ENCODE peak calls at places on chromosomes 7 and 10, in four cellular contexts. Z, W, U and B are unnamed samples.

GRCh38 chr7:84744388-84744787 is 442.5 kb downstream of the SEMA3D start:
- DNase-seq in Z (no peak), W (peak; percentile 63), U (no peak), B (no peak)

GRCh38 chr7:130350945-130351663 is 6.5 kb downstream of the CPA5 start:
- DNase-seq in U (no peak), W (peak; percentile 57), Z (no peak), B (no peak)

GRCh38 chr7:128030999-128031681 is at the start of gene LRRC4:
- DNase-seq in Z (no peak), U (peak; percentile 74), W (peak; percentile 59), B (no peak)

GRCh38 chr7:127678330-127678729 is 26.3 kb downstream of the SND1 start:
- DNase-seq in U (no peak), Z (no peak), W (no peak), B (no peak)

GRCh38 chr7:22137466-22137865 is 191.8 kb upstream of the CDCA7L start:
- DNase-seq in U (no peak), W (peak; percentile 84), Z (peak; percentile 28), B (no peak)

GRCh38 chr7:5270788-5271187 is 12.0 kb upstream of the SLC29A4 start:
- DNase-seq in W (no peak), Z (no peak), U (no peak), B (peak; percentile 75)

GRCh38 chr7:71518880-71519279 is 386.9 kb downstream of the GALNT17 start:
- DNase-seq in Z (no peak), W (no peak), U (no peak), B (no peak)

GRCh38 chr10:111034598-111035310 is 42.1 kb upstream of the ADRA2A start:
- DNase-seq in W (peak; percentile 39), Z (peak; percentile 14), U (no peak), B (no peak)

GRCh38 chr10:91163269-91163708 is 57.2 kb upstream of the PCGF5 start:
- DNase-seq in U (peak; percentile 72), W (peak; percentile 54), Z (no peak), B (no peak)

GRCh38 chr7:88759216-88759955 is at the start of gene ZNF804B:
- DNase-seq in U (peak; percentile 34), Z (no peak), W (no peak), B (no peak)

GRCh38 chr10:49667991-49668390 is 11.5 kb upstream of the C10orf53 start:
- DNase-seq in Z (no peak), U (no peak), W (no peak), B (no peak)

GRCh38 chr10:61320257-61320587 is 133.0 kb downstream of the TMEM26 start:
- DNase-seq in Z (no peak), W (no peak), U (no peak), B (no peak)

GRCh38 chr10:43360086-43360485 is 11.3 kb upstream of the FXYD4 start:
- DNase-seq in U (no peak), W (no peak), Z (no peak), B (no peak)
- H3K4me3 ChIP-seq in U (no peak overlapping the region), W (no peak overlapping the region), Z (no peak overlapping the region), B (no peak overlapping the region)

GRCh38 chr10:5691786-5692185 is 7.1 kb downstream of the TASOR2 start:
- DNase-seq in U (no peak), W (no peak), Z (no peak), B (no peak)
- H3K4me3 ChIP-seq in U (no peak overlapping the region), W (no peak overlapping the region), Z (no peak overlapping the region), B (no peak overlapping the region)

DNA sequence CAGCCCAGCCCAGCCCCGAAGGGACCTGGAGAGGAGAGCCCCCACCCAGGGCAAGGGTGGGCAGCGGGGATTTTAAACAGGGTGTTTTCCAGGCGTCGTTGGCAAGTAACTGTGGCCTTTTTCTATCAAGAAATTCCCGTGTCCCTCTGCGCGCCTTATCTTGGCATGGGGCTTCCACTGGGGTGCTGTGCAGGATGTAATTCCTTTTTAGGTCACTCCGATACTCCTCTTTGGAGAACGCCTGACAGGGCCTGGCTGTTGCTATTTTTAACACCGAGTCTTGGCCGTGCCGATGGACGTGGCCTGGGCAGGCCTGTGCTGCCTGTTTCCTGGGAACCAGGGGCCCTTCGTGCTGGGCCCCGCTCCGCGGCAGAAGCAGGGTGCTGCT is 93.8 kb downstream of the INPP5A start:
- DNase-seq in W (peak; percentile 30), Z (no peak), U (no peak), B (no peak)
- H3K4me3 ChIP-seq in W (no peak overlapping the region), Z (no peak overlapping the region), U (no peak overlapping the region), B (no peak overlapping the region)

GRCh38 chr10:122980209-122981065 is at the start of gene PSTK:
- DNase-seq in Z (peak; percentile 44), W (peak; percentile 94), U (peak; percentile 95), B (peak; percentile 64)

GRCh38 chr10:122974034-122974433 is 6.2 kb upstream of the PSTK start:
- DNase-seq in W (peak; percentile 32), Z (no peak), U (no peak), B (peak; percentile 31)

GRCh38 chr10:122968698-122969097 is 11.5 kb upstream of the PSTK start:
- DNase-seq in U (no peak), Z (no peak), W (no peak), B (no peak)

GRCh38 chr10:122974543-122975064 is 5.6 kb upstream of the PSTK start:
- DNase-seq in U (no peak), W (no peak), Z (no peak), B (no peak)
- H3K4me3 ChIP-seq in U (no peak overlapping the region), W (no peak overlapping the region), Z (no peak overlapping the region), B (no peak overlapping the region)

GRCh38 chr7:28687631-28688030 is 270.5 kb downstream of the TRIL start:
- DNase-seq in U (no peak), W (no peak), Z (no peak), B (no peak)

GRCh38 chr7:28684729-28685211 is 272.5 kb downstream of the CREB5 start:
- DNase-seq in W (no peak), U (no peak), Z (no peak), B (no peak)

GRCh38 chr7:28685291-28685659 is 272.9 kb downstream of the TRIL start:
- DNase-seq in Z (no peak), U (no peak), W (no peak), B (no peak)

GRCh38 chr7:28686418-28686800 is 271.7 kb downstream of the TRIL start:
- DNase-seq in U (peak; percentile 69), W (peak; percentile 84), Z (no peak), B (no peak)

GRCh38 chr7:28685660-28686417 is 272.3 kb downstream of the TRIL start:
- DNase-seq in U (peak; percentile 95), W (peak; percentile 99), Z (peak; percentile 99), B (peak; percentile 65)
- H3K4me3 ChIP-seq in U (peak overlapping the region; percentile 46), W (peak overlapping the region; percentile 61), Z (peak overlapping the region; percentile 43), B (no peak overlapping the region)

GRCh38 chr10:28495084-28495483 is 37.8 kb upstream of the WAC start:
- DNase-seq in U (no peak), W (no peak), Z (no peak), B (no peak)

GRCh38 chr10:28492556-28492955 is 40.4 kb upstream of the WAC start:
- DNase-seq in W (no peak), Z (no peak), U (no peak), B (peak; percentile 54)

GRCh38 chr10:28494420-28494819 is 38.5 kb upstream of the WAC start:
- DNase-seq in Z (no peak), W (no peak), U (no peak), B (no peak)

GRCh38 chr10:28489201-28489600 is 43.7 kb upstream of the WAC start:
- DNase-seq in U (no peak), Z (no peak), W (no peak), B (no peak)

DNA sequence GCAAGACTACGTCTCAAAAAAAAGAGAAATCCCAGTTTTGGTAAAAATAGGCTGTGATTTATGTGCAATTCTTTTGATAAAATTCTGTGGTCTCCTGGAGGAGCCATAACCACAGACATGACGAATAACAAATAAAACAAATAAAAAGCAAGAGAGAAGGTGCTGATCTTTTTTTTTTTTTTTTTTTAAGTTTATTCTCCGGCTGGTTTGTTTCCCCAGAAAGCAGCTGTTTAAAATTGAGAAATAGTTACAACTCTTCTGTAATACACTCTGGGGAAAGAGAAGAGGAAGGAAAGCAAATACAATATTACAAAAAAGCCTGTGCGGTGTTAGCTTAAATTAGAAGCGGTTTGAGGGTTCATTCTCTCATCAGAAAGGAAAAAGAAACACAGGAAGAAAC is 40.8 kb upstream of the WAC start:
- DNase-seq in W (no peak), Z (no peak), U (no peak), B (no peak)
- H3K4me3 ChIP-seq in W (no peak overlapping the region), Z (no peak overlapping the region), U (no peak overlapping the region), B (no peak overlapping the region)

GRCh38 chr7:49776994-49777393 is 3.6 kb downstream of the VWC2 start:
- DNase-seq in Z (no peak), W (no peak), U (no peak), B (no peak)

GRCh38 chr7:49774459-49775064 is 1.1 kb downstream of the VWC2 start:
- DNase-seq in U (no peak), W (no peak), Z (no peak), B (no peak)

GRCh38 chr7:49773939-49774458 is 561 bp downstream of the VWC2 start:
- DNase-seq in Z (no peak), W (no peak), U (peak; percentile 14), B (no peak)

GRCh38 chr7:49775949-49776443 is 2.6 kb downstream of the VWC2 start:
- DNase-seq in Z (no peak), W (no peak), U (no peak), B (no peak)

DNA sequence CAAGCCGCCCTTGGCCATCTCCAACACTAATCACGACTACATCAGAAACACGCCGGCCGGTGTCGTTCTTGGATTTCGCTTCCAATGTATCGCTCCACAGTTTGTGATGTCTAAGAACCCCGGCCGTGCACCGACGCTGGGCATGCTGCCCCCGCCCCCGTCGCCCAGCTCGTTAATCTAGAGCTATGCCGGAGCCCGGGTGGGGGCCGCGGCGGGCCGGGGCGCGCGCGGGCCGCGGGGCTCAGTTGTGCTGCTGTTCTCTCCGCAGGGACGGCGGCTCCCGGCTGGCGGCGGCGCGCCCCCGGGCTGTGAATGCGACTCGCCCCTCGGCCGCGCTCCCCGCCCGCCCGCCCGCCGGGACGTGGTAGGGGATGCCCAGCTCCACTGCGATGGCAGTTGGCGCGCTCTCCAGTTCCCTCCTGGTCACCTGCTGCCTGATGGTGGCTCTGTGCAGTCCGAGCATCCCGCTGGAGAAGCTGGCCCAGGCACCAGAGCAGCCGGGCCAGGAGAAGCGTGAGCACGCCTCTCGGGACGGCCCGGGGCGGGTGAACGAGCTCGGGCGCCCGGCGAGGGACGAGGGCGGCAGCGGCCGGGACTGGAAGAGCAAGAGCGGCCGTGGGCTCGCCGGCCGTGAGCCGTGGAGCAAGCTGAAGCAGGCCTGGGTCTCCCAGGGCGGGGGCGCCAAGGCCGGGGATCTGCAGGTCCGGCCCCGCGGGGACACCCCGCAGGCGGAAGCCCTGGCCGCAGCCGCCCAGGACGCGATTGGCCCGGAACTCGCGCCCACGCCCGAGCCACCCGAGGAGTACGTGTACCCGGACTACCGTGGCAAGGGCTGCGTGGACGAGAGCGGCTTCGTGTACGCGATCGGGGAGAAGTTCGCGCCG is 1.9 kb downstream of the VWC2 start:
- DNase-seq in W (no peak), Z (no peak), U (peak; percentile 27), B (no peak)
- H3K4me3 ChIP-seq in W (no peak overlapping the region), Z (no peak overlapping the region), U (no peak overlapping the region), B (no peak overlapping the region)